ENCODE peak calls at places on chromosome 1, in ten cellular contexts. N is GM23338; S is endothelial cell; W is fibroblast of lung; J is GM12891; U is activated CD4-positive, alpha-beta T cell treated with anti-CD3 and anti-CD28 coated beads, Interleukin-2, amount 50 U/mL, for 1 hour; Q is kidney glomerular epithelial cell; O is H4; P is Jurkat, Clone E6-1; X is T-helper 17 cell. G is an unnamed sample.

GRCh38 chr1:38991638-38992449 is 768 bp downstream of the AKIRIN1 start:
- DNase-seq in N (peak; percentile 64), S (peak; percentile 49), W (peak; percentile 39), J (no peak), U (peak; percentile 5), Q (no peak), O (no peak), P (no peak), X (no peak), G (no peak)

GRCh38 chr1:244186372-244186771 is 135.3 kb downstream of the ZBTB18 start:
- DNase-seq in N (no peak), S (no peak), W (no peak), J (no peak), U (no peak), Q (no peak), O (no peak), P (no peak), X (no peak), G (no peak)

GRCh38 chr1:217372251-217372970 is 258.5 kb downstream of the GPATCH2 start:
- DNase-seq in N (no peak), S (no peak), W (no peak), J (no peak), U (no peak), Q (no peak), O (no peak), P (no peak), X (no peak), G (no peak)

GRCh38 chr1:221025391-221026355 is 146.4 kb downstream of the HLX start:
- DNase-seq in N (no peak), S (no peak), W (no peak), J (no peak), U (no peak), Q (peak; percentile 10), O (no peak), P (no peak), X (no peak), G (no peak)

GRCh38 chr1:109208847-109209463 is 4.8 kb upstream of the SARS1 start:
- DNase-seq in N (no peak), S (no peak), W (peak; percentile 46), J (no peak), U (no peak), Q (no peak), O (no peak), P (no peak), X (no peak), G (no peak)

GRCh38 chr1:99756598-99756997 is 9.8 kb downstream of the FRRS1 start:
- DNase-seq in N (no peak), S (no peak), W (peak; percentile 81), J (no peak), U (no peak), Q (peak; percentile 55), O (no peak), P (no peak), X (no peak), G (no peak)

GRCh38 chr1:201138311-201138840 is 11.4 kb upstream of the ASCL5 start:
- DNase-seq in N (no peak), S (no peak), W (peak; percentile 11), J (no peak), U (no peak), Q (no peak), O (no peak), P (no peak), X (no peak), G (no peak)

GRCh38 chr1:246961939-246962373 is 30.2 kb upstream of the AHCTF1 start:
- DNase-seq in N (no peak), S (no peak), W (no peak), J (no peak), U (no peak), Q (no peak), O (peak; percentile 42), P (no peak), X (no peak), G (no peak)

GRCh38 chr1:174090476-174090875 is 68.3 kb upstream of the RC3H1 start:
- DNase-seq in N (no peak), S (no peak), W (no peak), J (no peak), U (no peak), Q (no peak), O (no peak), P (no peak), X (no peak), G (no peak)

GRCh38 chr1:193325771-193326170 is 139.4 kb upstream of the B3GALT2 start:
- DNase-seq in N (no peak), S (no peak), W (peak; percentile 39), J (no peak), U (no peak), Q (no peak), O (peak; percentile 79), P (peak; percentile 92), X (no peak), G (no peak)

GRCh38 chr1:78104322-78104721 is 58.6 kb downstream of the GIPC2 start:
- DNase-seq in N (no peak), S (no peak), W (peak; percentile 90), J (no peak), U (no peak), Q (no peak), O (no peak), P (no peak), X (no peak), G (no peak)

GRCh38 chr1:34884961-34885360 is 25.4 kb upstream of the SMIM12 start:
- DNase-seq in N (peak; percentile 86), S (no peak), W (no peak), J (no peak), U (no peak), Q (no peak), O (no peak), P (no peak), X (no peak), G (no peak)